ENCODE peak calls at places on chromosomes 11 and 22, in four cellular contexts. O is testis, D is brain microvascular endothelial cell, V is stomach. H is an unnamed sample.

GRCh38 chr11:96001037-96001436 is 77.1 kb upstream of the MTMR2 start:
- DNase-seq in D (no peak), O (peak; percentile 87), V (peak; percentile 52), H (no peak)

GRCh38 chr11:68673291-68673930 is 10.9 kb upstream of the GAL start:
- DNase-seq in O (no peak), V (no peak), D (no peak), H (no peak)

GRCh38 chr22:39535302-39535805 is 2.8 kb upstream of the RPS19BP1 start:
- DNase-seq in O (no peak), D (no peak), V (no peak), H (no peak)

GRCh38 chr11:1456596-1457325 is 29.8 kb downstream of the MOB2 start:
- DNase-seq in D (no peak), V (no peak), O (no peak), H (no peak)

GRCh38 chr11:134785660-134786284 is 373.7 kb upstream of the B3GAT1 start:
- DNase-seq in V (no peak), O (no peak), D (peak; percentile 19), H (no peak)

GRCh38 chr11:111539426-111540113 is 950 bp upstream of the LAYN start:
- DNase-seq in D (no peak), V (no peak), O (no peak), H (no peak)

GRCh38 chr11:62547691-62548281 is 1.2 kb upstream of the AHNAK start:
- DNase-seq in D (no peak), O (no peak), V (peak; percentile 51), H (peak; percentile 99)

GRCh38 chr11:17526931-17527660 is 17.1 kb downstream of the USH1C start:
- DNase-seq in O (no peak), V (no peak), D (no peak), H (no peak)

GRCh38 chr22:25564979-25565677 is 653 bp downstream of the GRK3 start:
- DNase-seq in O (peak; percentile 26), D (no peak), V (no peak), H (peak; percentile 11)

GRCh38 chr11:117087446-117087845 is 10.8 kb downstream of the SIK3 start:
- DNase-seq in V (no peak), O (no peak), D (no peak), H (no peak)

GRCh38 chr11:117092951-117093590 is 5.2 kb downstream of the SIK3 start:
- DNase-seq in D (no peak), V (no peak), O (no peak), H (no peak)

GRCh38 chr11:117091753-117092477 is 6.3 kb downstream of the SIK3 start:
- DNase-seq in O (no peak), D (no peak), V (no peak), H (no peak)

GRCh38 chr11:117090111-117090706 is 8.0 kb downstream of the SIK3 start:
- DNase-seq in D (no peak), V (no peak), O (no peak), H (peak; percentile 90)

DNA sequence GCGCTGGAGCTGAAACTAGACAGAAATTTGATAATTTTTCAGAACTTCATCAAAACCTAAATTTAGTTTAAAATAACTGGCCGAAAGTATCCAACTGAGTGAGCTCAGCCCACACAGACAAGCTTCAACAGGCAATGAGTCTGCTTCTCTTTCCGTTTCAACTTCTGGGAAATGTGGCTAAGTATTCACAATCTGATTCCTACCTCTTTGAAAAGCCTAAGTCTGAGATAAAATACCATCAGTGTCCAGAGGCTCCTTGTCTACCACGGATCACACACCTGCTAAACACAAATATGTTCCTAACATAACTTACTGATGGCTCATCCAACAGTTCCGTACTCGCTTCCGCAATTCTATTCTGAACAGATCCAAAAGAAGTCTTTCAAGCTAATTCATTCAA is 8.5 kb downstream of the SIK3 start:
- DNase-seq in O (no peak), V (no peak), D (no peak), H (peak; percentile 85)
- H3K4me3 ChIP-seq in O (no peak overlapping the region), V (no peak overlapping the region), D (no peak overlapping the region), H (peak overlapping the region; percentile 6)

DNA sequence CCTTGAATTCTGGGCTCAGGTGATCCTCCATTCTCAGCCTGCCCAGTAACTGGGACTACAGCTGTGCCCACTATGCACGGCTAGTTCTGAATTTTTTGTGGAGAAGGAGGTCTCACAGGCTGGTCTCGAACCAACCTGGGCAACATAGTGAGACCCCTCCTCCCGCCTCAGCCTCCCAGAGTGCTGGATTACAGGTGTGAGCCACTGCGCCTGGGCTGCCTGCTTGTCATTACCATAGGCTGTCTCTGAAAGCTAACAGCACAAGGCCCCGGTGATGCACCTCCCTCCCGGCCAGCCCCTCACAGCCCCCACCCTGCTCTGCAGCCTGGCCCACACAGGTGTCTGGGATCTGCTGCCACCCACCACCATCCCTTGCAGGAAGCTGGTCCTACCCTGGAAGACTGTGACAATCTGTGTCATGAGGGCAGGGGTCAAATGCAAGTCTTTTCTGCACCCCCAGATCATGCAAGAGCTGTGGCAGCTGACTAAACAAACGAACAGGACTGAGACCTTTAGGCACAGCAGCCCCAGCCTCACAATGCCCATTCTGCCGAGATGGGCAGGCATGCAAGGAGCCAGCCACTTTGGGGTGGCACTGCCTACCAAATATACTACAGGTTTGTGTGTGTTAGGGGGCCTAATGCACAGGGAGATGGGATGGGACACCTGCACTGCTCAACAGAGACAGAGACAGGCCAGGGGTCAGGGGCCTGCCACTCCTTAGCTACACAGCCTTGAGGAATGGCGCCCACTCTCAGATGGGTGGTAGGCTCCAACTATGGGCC is 82.2 kb downstream of the DGCR2 start:
- DNase-seq in O (no peak), D (no peak), V (no peak), H (no peak)
- H3K36me3 ChIP-seq in O (no peaks in the 10 kb centered on the region), D (peaks cover 32% of the 10 kb centered on the region), V (peaks cover 78% of the 10 kb centered on the region), H (peaks cover 29% of the 10 kb centered on the region)

GRCh38 chr22:43956383-43956782 is 1.1 kb downstream of the SAMM50 start:
- DNase-seq in D (no peak), V (no peak), O (no peak), H (no peak)
- H3K4me3 ChIP-seq in D (peak overlapping the region; percentile 92), V (peak overlapping the region; percentile 98), O (peak overlapping the region; percentile 90), H (peak overlapping the region; percentile 82)

GRCh38 chr11:130191896-130192295 is 32.3 kb downstream of the ST14 start:
- DNase-seq in O (no peak), V (no peak), D (no peak), H (no peak)
- H3K36me3 ChIP-seq in O (no peaks in the 10 kb centered on the region), V (peaks cover 47% of the 10 kb centered on the region), D (no peaks in the 10 kb centered on the region), H (peaks cover 27% of the 10 kb centered on the region)

DNA sequence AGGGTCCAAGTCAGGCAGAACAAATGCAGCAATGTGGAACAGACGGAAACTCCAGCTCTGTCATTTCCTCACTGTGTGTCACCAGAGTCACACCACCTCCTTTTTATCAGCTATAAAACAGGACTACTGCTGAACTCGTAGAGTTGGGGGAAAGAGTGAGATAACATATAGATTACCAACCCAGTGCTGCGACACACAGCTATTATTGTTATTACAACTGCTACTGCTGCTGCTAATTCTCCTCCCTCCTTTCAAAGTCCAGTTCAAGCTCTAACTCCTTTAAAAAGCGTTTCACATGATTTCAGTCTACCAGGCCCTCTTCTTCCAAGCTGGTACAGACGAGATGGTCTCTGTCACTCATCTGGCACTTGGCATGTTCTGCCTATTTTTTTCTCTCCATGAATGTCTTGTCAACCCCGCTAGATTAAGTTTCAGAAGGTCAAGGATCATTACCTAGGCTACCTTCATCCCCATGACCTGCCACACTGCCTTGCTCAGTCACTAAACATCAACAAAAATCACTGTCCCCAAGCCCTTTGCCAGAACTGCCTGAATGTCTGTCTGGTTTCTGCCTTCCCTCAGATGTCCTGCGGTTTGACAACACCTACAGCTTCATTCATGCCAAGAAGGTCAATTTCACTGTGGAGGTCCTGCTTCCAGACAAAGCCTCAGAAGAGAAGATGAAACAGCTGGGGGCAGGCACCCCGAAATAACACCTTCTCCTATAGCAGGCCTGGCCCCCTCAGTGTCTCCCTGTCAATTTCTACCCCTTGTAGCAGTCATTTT is 3.7 kb upstream of the MTFP1 start:
- DNase-seq in D (peak; percentile 54), V (no peak), O (no peak), H (no peak)
- H3K4me3 ChIP-seq in D (peak overlapping the region; percentile 10), V (peak overlapping the region; percentile 63), O (no peak overlapping the region), H (no peak overlapping the region)

DNA sequence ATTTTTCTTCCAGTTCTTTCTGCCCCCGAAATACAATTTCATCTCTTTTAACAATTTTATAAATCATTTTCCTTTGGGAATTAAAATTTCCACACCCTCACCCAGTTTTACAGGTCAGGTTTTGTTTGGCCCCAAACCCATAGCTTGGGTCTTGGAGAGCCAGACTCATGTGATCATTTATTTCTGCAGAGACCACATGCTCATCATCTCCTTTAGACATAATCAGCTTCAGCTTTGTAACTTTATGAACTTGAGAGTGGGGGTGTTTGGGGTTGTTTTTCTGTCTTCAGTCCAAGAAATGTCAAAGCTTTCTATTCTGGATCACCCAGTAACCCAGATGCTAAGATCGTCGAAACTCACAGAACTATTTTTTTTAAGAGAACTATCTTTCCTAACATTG is 70.9 kb downstream of the DBX1 start:
- DNase-seq in O (no peak), V (no peak), D (no peak), H (no peak)
- H3K36me3 ChIP-seq in O (no peaks in the 10 kb centered on the region), V (peaks cover 82% of the 10 kb centered on the region), D (peaks cover 20% of the 10 kb centered on the region), H (peaks cover 40% of the 10 kb centered on the region)

H was measured in bronchial epithelial cell.